ENCODE peak calls at places on chromosomes 12 and 14, in six cellular contexts. One of them, this sample, is unnamed.

GRCh38 chr14:101855958-101856357 is 94.4 kb downstream of the PPP2R5C start:
- DNase-seq in foreskin fibroblast: no peak
- DNase-seq in B cell: no peak
- DNase-seq in A673: no peak
- DNase-seq in cardiac fibroblast: no peak
- DNase-seq in choroid plexus epithelial cell: no peak
- DNase-seq in this sample: no peak

GRCh38 chr14:99930420-99931274 is 134.6 kb upstream of the EVL start:
- DNase-seq in foreskin fibroblast: peak
- DNase-seq in cardiac fibroblast: peak
- DNase-seq in choroid plexus epithelial cell: no peak
- DNase-seq in A673: no peak
- DNase-seq in B cell: no peak
- DNase-seq in this sample: no peak

GRCh38 chr12:3142386-3142785 is 65.2 kb downstream of the TSPAN9 start:
- DNase-seq in B cell: no peak
- DNase-seq in cardiac fibroblast: no peak
- DNase-seq in foreskin fibroblast: no peak
- DNase-seq in choroid plexus epithelial cell: no peak
- DNase-seq in A673: no peak
- DNase-seq in this sample: no peak

GRCh38 chr12:65946419-65946818 is 122.1 kb downstream of the HMGA2 start:
- DNase-seq in A673: no peak
- DNase-seq in foreskin fibroblast: no peak
- DNase-seq in B cell: no peak
- DNase-seq in cardiac fibroblast: no peak
- DNase-seq in choroid plexus epithelial cell: no peak
- DNase-seq in this sample: no peak

GRCh38 chr14:32366995-32367394 is 37.9 kb downstream of the AKAP6 start:
- DNase-seq in B cell: no peak
- DNase-seq in cardiac fibroblast: peak
- DNase-seq in A673: peak
- DNase-seq in foreskin fibroblast: no peak
- DNase-seq in choroid plexus epithelial cell: peak
- DNase-seq in this sample: no peak

GRCh38 chr14:77037886-77038511 is 9.5 kb upstream of the IRF2BPL start:
- DNase-seq in foreskin fibroblast: peak
- DNase-seq in A673: no peak
- DNase-seq in choroid plexus epithelial cell: no peak
- DNase-seq in cardiac fibroblast: no peak
- DNase-seq in B cell: no peak
- DNase-seq in this sample: no peak

GRCh38 chr14:51424041-51424440 is 184.0 kb downstream of the TMX1 start:
- DNase-seq in cardiac fibroblast: no peak
- DNase-seq in A673: no peak
- DNase-seq in foreskin fibroblast: no peak
- DNase-seq in choroid plexus epithelial cell: no peak
- DNase-seq in B cell: no peak
- DNase-seq in this sample: no peak

GRCh38 chr12:53279283-53279869 is 11.3 kb downstream of the ESPL1 start:
- DNase-seq in cardiac fibroblast: no peak
- DNase-seq in A673: no peak
- DNase-seq in B cell: no peak
- DNase-seq in foreskin fibroblast: no peak
- DNase-seq in choroid plexus epithelial cell: no peak
- DNase-seq in this sample: no peak

GRCh38 chr14:32259368-32260013 is 56.4 kb upstream of the RNU6-8 start:
- DNase-seq in A673: peak
- DNase-seq in foreskin fibroblast: peak
- DNase-seq in B cell: no peak
- DNase-seq in choroid plexus epithelial cell: peak
- DNase-seq in cardiac fibroblast: peak
- DNase-seq in this sample: no peak

GRCh38 chr14:96502621-96503251 is 554 bp downstream of the PAPOLA start:
- DNase-seq in choroid plexus epithelial cell: peak
- DNase-seq in B cell: no peak
- DNase-seq in A673: peak
- DNase-seq in cardiac fibroblast: peak
- DNase-seq in foreskin fibroblast: peak
- DNase-seq in this sample: no peak

GRCh38 chr12:124910561-124911478 is 3.6 kb downstream of the UBC start:
- DNase-seq in A673: no peak
- DNase-seq in foreskin fibroblast: no peak
- DNase-seq in choroid plexus epithelial cell: peak
- DNase-seq in cardiac fibroblast: peak
- DNase-seq in B cell: no peak
- DNase-seq in this sample: no peak

GRCh38 chr12:58034311-58034710 is 92.9 kb downstream of the ATP23 start:
- DNase-seq in foreskin fibroblast: no peak
- DNase-seq in choroid plexus epithelial cell: peak
- DNase-seq in A673: no peak
- DNase-seq in B cell: no peak
- DNase-seq in cardiac fibroblast: peak
- DNase-seq in this sample: no peak

GRCh38 chr12:15495742-15496141 is 173.4 kb downstream of the PTPRO start:
- DNase-seq in A673: no peak
- DNase-seq in B cell: no peak
- DNase-seq in cardiac fibroblast: no peak
- DNase-seq in choroid plexus epithelial cell: no peak
- DNase-seq in foreskin fibroblast: no peak
- DNase-seq in this sample: no peak

GRCh38 chr14:35161231-35161630 is 38.9 kb downstream of the PRORP start:
- DNase-seq in choroid plexus epithelial cell: peak
- DNase-seq in foreskin fibroblast: no peak
- DNase-seq in B cell: no peak
- DNase-seq in cardiac fibroblast: no peak
- DNase-seq in A673: no peak
- DNase-seq in this sample: no peak

GRCh38 chr12:31915442-31915841 is 43.8 kb upstream of the RESF1 start:
- DNase-seq in choroid plexus epithelial cell: no peak
- DNase-seq in A673: no peak
- DNase-seq in foreskin fibroblast: no peak
- DNase-seq in cardiac fibroblast: no peak
- DNase-seq in B cell: no peak
- DNase-seq in this sample: no peak

GRCh38 chr12:107843351-107844311 is 69.1 kb downstream of the ASCL4 start:
- DNase-seq in foreskin fibroblast: peak
- DNase-seq in cardiac fibroblast: peak
- DNase-seq in choroid plexus epithelial cell: peak
- DNase-seq in B cell: peak
- DNase-seq in A673: no peak
- DNase-seq in this sample: no peak

GRCh38 chr12:87015352-87015751 is 759.2 kb upstream of the MGAT4C start:
- DNase-seq in B cell: no peak
- DNase-seq in foreskin fibroblast: no peak
- DNase-seq in cardiac fibroblast: no peak
- DNase-seq in choroid plexus epithelial cell: no peak
- DNase-seq in A673: no peak
- DNase-seq in this sample: no peak

GRCh38 chr12:20189767-20190166 is 178.6 kb upstream of the PDE3A start:
- DNase-seq in cardiac fibroblast: no peak
- DNase-seq in foreskin fibroblast: no peak
- DNase-seq in A673: peak
- DNase-seq in choroid plexus epithelial cell: no peak
- DNase-seq in B cell: no peak
- DNase-seq in this sample: no peak

GRCh38 chr12:18472304-18472703 is 211.0 kb downstream of the PIK3C2G start:
- DNase-seq in cardiac fibroblast: no peak
- DNase-seq in A673: no peak
- DNase-seq in foreskin fibroblast: no peak
- DNase-seq in choroid plexus epithelial cell: no peak
- DNase-seq in B cell: no peak
- DNase-seq in this sample: no peak

GRCh38 chr12:7937867-7938506 is 2.0 kb upstream of the SLC2A3 start:
- DNase-seq in foreskin fibroblast: peak
- DNase-seq in choroid plexus epithelial cell: peak
- DNase-seq in cardiac fibroblast: peak
- DNase-seq in A673: peak
- DNase-seq in B cell: no peak
- DNase-seq in this sample: no peak

GRCh38 chr12:67698711-67699603 is 50.4 kb downstream of the DYRK2 start:
- DNase-seq in choroid plexus epithelial cell: peak
- DNase-seq in B cell: peak
- DNase-seq in cardiac fibroblast: no peak
- DNase-seq in A673: no peak
- DNase-seq in foreskin fibroblast: peak
- DNase-seq in this sample: no peak

GRCh38 chr14:63499701-63500250 is 43.4 kb downstream of the PPP2R5E start:
- DNase-seq in foreskin fibroblast: peak
- DNase-seq in B cell: no peak
- DNase-seq in choroid plexus epithelial cell: peak
- DNase-seq in A673: no peak
- DNase-seq in cardiac fibroblast: peak
- DNase-seq in this sample: no peak

GRCh38 chr12:16359512-16360491 is 12.4 kb downstream of the MGST1 start:
- DNase-seq in choroid plexus epithelial cell: peak
- DNase-seq in cardiac fibroblast: peak
- DNase-seq in foreskin fibroblast: peak
- DNase-seq in A673: peak
- DNase-seq in B cell: no peak
- DNase-seq in this sample: peak

GRCh38 chr14:29536886-29537511 is 390.6 kb downstream of the PRKD1 start:
- DNase-seq in A673: peak
- DNase-seq in cardiac fibroblast: peak
- DNase-seq in choroid plexus epithelial cell: peak
- DNase-seq in foreskin fibroblast: peak
- DNase-seq in B cell: no peak
- DNase-seq in this sample: no peak
- TF ChIP-seq CTCF in A673: peak
- TF ChIP-seq CTCF in cardiac fibroblast: peak
- TF ChIP-seq CTCF in choroid plexus epithelial cell: peak
- TF ChIP-seq CTCF in foreskin fibroblast: peak
- TF ChIP-seq CTCF in B cell: peak
- TF ChIP-seq CTCF in this sample: peak

GRCh38 chr12:76685246-76685678 is 78.7 kb upstream of the ZDHHC17 start:
- DNase-seq in cardiac fibroblast: peak
- DNase-seq in foreskin fibroblast: peak
- DNase-seq in choroid plexus epithelial cell: peak
- DNase-seq in B cell: no peak
- DNase-seq in A673: peak
- DNase-seq in this sample: no peak

GRCh38 chr12:76688001-76688400 is 75.9 kb upstream of the ZDHHC17 start:
- DNase-seq in choroid plexus epithelial cell: peak
- DNase-seq in A673: peak
- DNase-seq in B cell: no peak
- DNase-seq in cardiac fibroblast: peak
- DNase-seq in foreskin fibroblast: peak
- DNase-seq in this sample: no peak

GRCh38 chr12:76690916-76691700 is 72.8 kb upstream of the ZDHHC17 start:
- DNase-seq in cardiac fibroblast: peak
- DNase-seq in choroid plexus epithelial cell: peak
- DNase-seq in foreskin fibroblast: no peak
- DNase-seq in A673: no peak
- DNase-seq in B cell: no peak
- DNase-seq in this sample: no peak

GRCh38 chr12:76694369-76694768 is 69.5 kb upstream of the ZDHHC17 start:
- DNase-seq in choroid plexus epithelial cell: no peak
- DNase-seq in A673: no peak
- DNase-seq in foreskin fibroblast: no peak
- DNase-seq in B cell: no peak
- DNase-seq in cardiac fibroblast: no peak
- DNase-seq in this sample: no peak

DNA sequence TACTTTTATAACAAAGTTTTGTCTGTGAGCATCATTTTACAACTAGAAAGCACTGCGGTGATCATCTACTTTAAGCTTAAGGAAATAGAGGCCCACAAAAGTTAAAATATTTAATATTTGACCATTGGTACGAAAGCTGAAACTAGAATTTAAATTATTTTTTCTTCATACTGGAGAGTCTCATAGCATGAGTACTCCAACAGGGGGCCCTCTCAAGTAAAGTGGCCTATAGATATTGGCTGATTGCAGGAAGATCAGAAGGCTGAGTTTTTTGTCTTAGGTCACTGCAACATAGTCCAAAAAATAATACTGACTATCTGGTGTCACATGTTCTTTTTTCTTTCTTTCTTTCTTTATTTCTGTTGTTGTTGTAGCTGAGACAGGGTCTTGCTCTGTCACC is 75.3 kb upstream of the ZDHHC17 start:
- DNase-seq in foreskin fibroblast: no peak
- DNase-seq in choroid plexus epithelial cell: peak
- DNase-seq in cardiac fibroblast: no peak
- DNase-seq in A673: peak
- DNase-seq in B cell: no peak
- DNase-seq in this sample: no peak
- TF ChIP-seq CTCF in foreskin fibroblast: peak
- TF ChIP-seq CTCF in choroid plexus epithelial cell: peak
- TF ChIP-seq CTCF in cardiac fibroblast: no peak
- TF ChIP-seq CTCF in A673: peak
- TF ChIP-seq CTCF in B cell: no peak
- TF ChIP-seq CTCF in this sample: peak

DNA sequence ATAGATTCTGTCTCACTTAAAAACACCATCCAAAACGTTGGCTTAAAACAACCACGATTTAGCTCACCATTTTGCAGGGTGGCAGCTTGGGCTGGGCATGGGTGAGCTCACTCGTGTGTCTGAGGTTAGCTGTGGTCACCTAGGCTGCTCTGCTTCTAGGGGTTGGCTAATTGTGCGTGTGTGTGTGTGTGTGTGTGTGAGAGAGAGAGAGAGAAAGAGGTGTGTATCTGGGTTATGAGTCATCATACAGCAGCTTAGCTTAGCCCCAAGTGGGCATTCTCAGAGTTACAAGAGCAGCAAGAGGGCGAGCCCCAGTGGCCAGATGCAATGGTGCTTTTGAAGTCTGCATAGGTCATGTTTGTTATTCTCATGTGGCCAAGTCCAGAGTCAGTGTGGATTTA is 6.0 kb downstream of the FBXW8 start:
- DNase-seq in choroid plexus epithelial cell: peak
- DNase-seq in foreskin fibroblast: peak
- DNase-seq in B cell: no peak
- DNase-seq in A673: no peak
- DNase-seq in cardiac fibroblast: peak
- DNase-seq in this sample: no peak
- TF ChIP-seq CTCF in choroid plexus epithelial cell: peak
- TF ChIP-seq CTCF in foreskin fibroblast: no peak
- TF ChIP-seq CTCF in B cell: no peak
- TF ChIP-seq CTCF in A673: no peak
- TF ChIP-seq CTCF in cardiac fibroblast: peak
- TF ChIP-seq CTCF in this sample: no peak

GRCh38 chr12:103637429-103637828 is 50.4 kb downstream of the STAB2 start:
- DNase-seq in A673: no peak
- DNase-seq in choroid plexus epithelial cell: no peak
- DNase-seq in foreskin fibroblast: no peak
- DNase-seq in cardiac fibroblast: no peak
- DNase-seq in B cell: no peak
- DNase-seq in this sample: no peak

GRCh38 chr12:103634732-103635131 is 47.7 kb downstream of the STAB2 start:
- DNase-seq in A673: no peak
- DNase-seq in foreskin fibroblast: no peak
- DNase-seq in B cell: no peak
- DNase-seq in choroid plexus epithelial cell: no peak
- DNase-seq in cardiac fibroblast: no peak
- DNase-seq in this sample: no peak

GRCh38 chr12:103635419-103635818 is 48.3 kb downstream of the STAB2 start:
- DNase-seq in choroid plexus epithelial cell: no peak
- DNase-seq in foreskin fibroblast: no peak
- DNase-seq in A673: no peak
- DNase-seq in B cell: no peak
- DNase-seq in cardiac fibroblast: no peak
- DNase-seq in this sample: no peak

GRCh38 chr12:103627189-103627855 is 40.2 kb downstream of the STAB2 start:
- DNase-seq in choroid plexus epithelial cell: no peak
- DNase-seq in foreskin fibroblast: no peak
- DNase-seq in A673: no peak
- DNase-seq in cardiac fibroblast: no peak
- DNase-seq in B cell: no peak
- DNase-seq in this sample: no peak

GRCh38 chr12:103632554-103633216 is 45.6 kb downstream of the STAB2 start:
- DNase-seq in B cell: no peak
- DNase-seq in cardiac fibroblast: peak
- DNase-seq in A673: peak
- DNase-seq in foreskin fibroblast: peak
- DNase-seq in choroid plexus epithelial cell: peak
- DNase-seq in this sample: peak
- TF ChIP-seq CTCF in B cell: peak
- TF ChIP-seq CTCF in cardiac fibroblast: peak
- TF ChIP-seq CTCF in A673: peak
- TF ChIP-seq CTCF in foreskin fibroblast: peak
- TF ChIP-seq CTCF in choroid plexus epithelial cell: peak
- TF ChIP-seq CTCF in this sample: peak

This sample was measured in progenitor cell of endocrine pancreas.